ENCODE peak calls at places on chromosomes 13 and 19, in six cellular contexts. One of them, this sample, is unnamed.

GRCh38 chr13:98187862-98188261 is 10.8 kb upstream of the RNF113B start:
- DNase-seq in mucosa of gallbladder: no peak
- DNase-seq in HEK293T: no peak
- DNase-seq in GM23338: no peak
- DNase-seq in choroid plexus epithelial cell: no peak
- DNase-seq in T-helper 2 cell: no peak
- DNase-seq in this sample: peak; percentile 36

GRCh38 chr19:4088065-4088679 is 21.5 kb upstream of the ZBTB7A start:
- DNase-seq in mucosa of gallbladder: no peak
- DNase-seq in HEK293T: no peak
- DNase-seq in GM23338: no peak
- DNase-seq in choroid plexus epithelial cell: no peak
- DNase-seq in T-helper 2 cell: no peak
- DNase-seq in this sample: no peak

GRCh38 chr13:40660270-40660669 is 6.2 kb downstream of the FOXO1 start:
- DNase-seq in mucosa of gallbladder: no peak
- DNase-seq in HEK293T: no peak
- DNase-seq in GM23338: peak; percentile 45
- DNase-seq in choroid plexus epithelial cell: no peak
- DNase-seq in T-helper 2 cell: no peak
- DNase-seq in this sample: no peak

GRCh38 chr19:10612515-10613119 is 12.7 kb upstream of the SLC44A2 start:
- DNase-seq in mucosa of gallbladder: peak; percentile 77
- DNase-seq in HEK293T: no peak
- DNase-seq in GM23338: no peak
- DNase-seq in choroid plexus epithelial cell: no peak
- DNase-seq in T-helper 2 cell: no peak
- DNase-seq in this sample: peak; percentile 94

GRCh38 chr19:41591951-41592562 is 16.1 kb downstream of the CEACAM21 start:
- DNase-seq in mucosa of gallbladder: no peak
- DNase-seq in HEK293T: no peak
- DNase-seq in GM23338: peak; percentile 28
- DNase-seq in choroid plexus epithelial cell: no peak
- DNase-seq in T-helper 2 cell: no peak
- DNase-seq in this sample: no peak

GRCh38 chr19:7540761-7541480 is 5.4 kb downstream of the PNPLA6 start:
- DNase-seq in mucosa of gallbladder: no peak
- DNase-seq in HEK293T: peak; percentile 33
- DNase-seq in GM23338: peak; percentile 93
- DNase-seq in choroid plexus epithelial cell: peak; percentile 35
- DNase-seq in T-helper 2 cell: no peak
- DNase-seq in this sample: no peak

GRCh38 chr13:32783067-32783466 is 196.8 kb downstream of the PDS5B start:
- DNase-seq in mucosa of gallbladder: no peak
- DNase-seq in HEK293T: no peak
- DNase-seq in GM23338: no peak
- DNase-seq in choroid plexus epithelial cell: peak; percentile 46
- DNase-seq in T-helper 2 cell: no peak
- DNase-seq in this sample: no peak

GRCh38 chr13:113499936-113500335 is 9.4 kb upstream of the DCUN1D2 start:
- DNase-seq in mucosa of gallbladder: no peak
- DNase-seq in HEK293T: no peak
- DNase-seq in GM23338: no peak
- DNase-seq in choroid plexus epithelial cell: peak; percentile 50
- DNase-seq in T-helper 2 cell: no peak
- DNase-seq in this sample: no peak

GRCh38 chr13:30338331-30338851 is 31.0 kb upstream of the KATNAL1 start:
- DNase-seq in mucosa of gallbladder: peak; percentile 45
- DNase-seq in HEK293T: no peak
- DNase-seq in GM23338: no peak
- DNase-seq in choroid plexus epithelial cell: no peak
- DNase-seq in T-helper 2 cell: no peak
- DNase-seq in this sample: no peak

GRCh38 chr13:110790371-110790770 is 76.9 kb downstream of the ING1 start:
- DNase-seq in mucosa of gallbladder: no peak
- DNase-seq in HEK293T: no peak
- DNase-seq in GM23338: no peak
- DNase-seq in choroid plexus epithelial cell: no peak
- DNase-seq in T-helper 2 cell: no peak
- DNase-seq in this sample: no peak

GRCh38 chr19:45798995-45799517 is 6.4 kb upstream of the DMWD start:
- DNase-seq in mucosa of gallbladder: peak; percentile 56
- DNase-seq in HEK293T: peak; percentile 70
- DNase-seq in GM23338: peak; percentile 78
- DNase-seq in choroid plexus epithelial cell: peak; percentile 73
- DNase-seq in T-helper 2 cell: peak; percentile 38
- DNase-seq in this sample: peak; percentile 74

GRCh38 chr19:42249769-42250168 is 5.2 kb downstream of the ERF start:
- DNase-seq in mucosa of gallbladder: no peak
- DNase-seq in HEK293T: no peak
- DNase-seq in GM23338: no peak
- DNase-seq in choroid plexus epithelial cell: no peak
- DNase-seq in T-helper 2 cell: no peak
- DNase-seq in this sample: no peak

GRCh38 chr13:113411216-113412023 is 41.9 kb downstream of the ADPRHL1 start:
- DNase-seq in mucosa of gallbladder: no peak
- DNase-seq in HEK293T: no peak
- DNase-seq in GM23338: no peak
- DNase-seq in choroid plexus epithelial cell: peak; percentile 91
- DNase-seq in T-helper 2 cell: no peak
- DNase-seq in this sample: no peak

GRCh38 chr19:7004313-7004931 is 16.8 kb downstream of the MBD3L2B start:
- DNase-seq in mucosa of gallbladder: no peak
- DNase-seq in HEK293T: no peak
- DNase-seq in GM23338: peak; percentile 75
- DNase-seq in choroid plexus epithelial cell: no peak
- DNase-seq in T-helper 2 cell: no peak
- DNase-seq in this sample: no peak

GRCh38 chr13:100602472-100603142 is 14.0 kb upstream of the GGACT start:
- DNase-seq in mucosa of gallbladder: no peak
- DNase-seq in HEK293T: no peak
- DNase-seq in GM23338: no peak
- DNase-seq in choroid plexus epithelial cell: no peak
- DNase-seq in T-helper 2 cell: no peak
- DNase-seq in this sample: no peak

GRCh38 chr19:36257512-36257876 is 42.6 kb downstream of the ZNF146 start:
- DNase-seq in mucosa of gallbladder: no peak
- DNase-seq in HEK293T: no peak
- DNase-seq in GM23338: peak; percentile 81
- DNase-seq in choroid plexus epithelial cell: no peak
- DNase-seq in T-helper 2 cell: no peak
- DNase-seq in this sample: peak; percentile 53

GRCh38 chr13:99812611-99813010 is 159.0 kb downstream of the ZIC5 start:
- DNase-seq in mucosa of gallbladder: peak; percentile 28
- DNase-seq in HEK293T: no peak
- DNase-seq in GM23338: no peak
- DNase-seq in choroid plexus epithelial cell: peak; percentile 37
- DNase-seq in T-helper 2 cell: no peak
- DNase-seq in this sample: no peak

GRCh38 chr19:10228925-10229324 is 2.2 kb downstream of the S1PR2 start:
- DNase-seq in mucosa of gallbladder: no peak
- DNase-seq in HEK293T: peak; percentile 59
- DNase-seq in GM23338: peak; percentile 87
- DNase-seq in choroid plexus epithelial cell: peak; percentile 61
- DNase-seq in T-helper 2 cell: peak; percentile 3
- DNase-seq in this sample: no peak

GRCh38 chr13:24986826-24987225 is 109.1 kb upstream of the PABPC3 start:
- DNase-seq in mucosa of gallbladder: no peak
- DNase-seq in HEK293T: no peak
- DNase-seq in GM23338: no peak
- DNase-seq in choroid plexus epithelial cell: no peak
- DNase-seq in T-helper 2 cell: no peak
- DNase-seq in this sample: no peak

GRCh38 chr19:13302521-13303270 is 152.5 kb downstream of the IER2 start:
- DNase-seq in mucosa of gallbladder: no peak
- DNase-seq in HEK293T: no peak
- DNase-seq in GM23338: peak; percentile 26
- DNase-seq in choroid plexus epithelial cell: no peak
- DNase-seq in T-helper 2 cell: no peak
- DNase-seq in this sample: no peak

GRCh38 chr19:50401505-50402450 is 17.0 kb upstream of the SPIB start:
- DNase-seq in mucosa of gallbladder: no peak
- DNase-seq in HEK293T: no peak
- DNase-seq in GM23338: peak; percentile 45
- DNase-seq in choroid plexus epithelial cell: no peak
- DNase-seq in T-helper 2 cell: no peak
- DNase-seq in this sample: no peak